ENCODE peak calls at places on chromosomes 11 and 22, in four cellular contexts. J is heart left ventricle, M is kidney, N is stomach. V is an unnamed sample. For H3K4me1, the result is how much of the 10 kb centered on the place peaks cover.

GRCh38 chr11:70046089-70046488 is 32.0 kb upstream of the ANO1 start:
- DNase-seq in J (no peak), N (no peak), M (no peak), V (no peak)

GRCh38 chr11:119263352-119263940 is 53.5 kb downstream of the MCAM start:
- DNase-seq in M (no peak), J (no peak), N (no peak), V (no peak)

GRCh38 chr11:131422491-131422890 is 52.1 kb downstream of the NTM start:
- DNase-seq in J (no peak), M (no peak), N (no peak), V (no peak)

GRCh38 chr22:28017859-28018258 is 98.8 kb upstream of the PITPNB start:
- DNase-seq in M (no peak), N (peak), J (peak), V (no peak)

GRCh38 chr11:73182824-73183321 is 35.2 kb upstream of the P2RY2 start:
- DNase-seq in J (peak), M (no peak), N (peak), V (no peak)

GRCh38 chr11:121099885-121100284 is 1.2 kb upstream of the TECTA start:
- DNase-seq in J (no peak), N (no peak), M (no peak), V (no peak)

GRCh38 chr11:35717520-35717919 is 54.9 kb downstream of the TRIM44 start:
- DNase-seq in N (no peak), M (no peak), J (no peak), V (no peak)

GRCh38 chr11:93085097-93085496 is 112.7 kb downstream of the SLC36A4 start:
- DNase-seq in N (no peak), J (no peak), M (no peak), V (peak)

GRCh38 chr11:12914401-12914912 is 94.7 kb upstream of the RASSF10 start:
- DNase-seq in N (no peak), J (peak), M (peak), V (peak)
- TF ChIP-seq CTCF in N (peak), J (peak), M (peak), V (peak)

DNA sequence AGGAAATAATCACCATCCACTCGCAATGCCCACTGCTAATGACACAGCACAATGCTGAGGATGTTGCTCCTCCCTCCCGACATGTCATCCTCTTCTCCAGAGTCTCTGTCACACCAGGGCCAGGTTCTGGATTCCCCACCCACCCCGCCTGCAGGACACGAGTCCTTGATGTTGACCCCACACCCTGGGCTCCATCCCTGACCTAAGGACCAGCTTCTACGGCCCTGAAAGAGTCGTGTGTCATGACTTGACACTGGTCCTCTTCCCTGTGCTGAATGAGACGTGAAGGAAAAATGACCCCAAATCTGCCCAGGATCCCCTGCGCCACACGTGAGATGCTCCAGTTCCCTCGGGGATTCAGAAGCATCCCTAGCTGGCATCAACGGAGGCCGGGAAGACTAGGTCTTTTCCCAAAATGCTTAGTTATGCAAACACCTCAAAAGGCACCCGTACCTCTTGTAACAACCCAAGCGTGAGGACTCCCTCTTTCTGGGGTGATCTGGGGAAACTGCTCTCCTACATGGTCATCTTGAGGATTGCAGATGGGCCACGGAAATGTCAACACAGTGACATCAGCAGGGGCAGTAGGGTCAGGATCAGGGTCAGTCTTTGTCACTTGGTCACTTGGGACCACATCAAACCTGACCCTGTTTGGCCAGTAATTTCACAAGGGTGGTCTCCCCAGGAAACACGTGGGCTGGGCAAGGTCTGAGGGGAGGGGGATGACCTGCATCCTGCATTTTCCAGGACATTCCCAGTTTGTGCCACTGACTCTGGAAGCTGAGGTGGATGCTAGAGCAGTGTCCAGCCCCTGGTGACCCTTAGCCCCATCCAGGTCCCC is 42.0 kb downstream of the IGLL5 start:
- DNase-seq in M (peak), J (peak), N (no peak), V (no peak)
- H3K4me1 ChIP-seq in M (under half), J (under half), N (under half), V (under half)

DNA sequence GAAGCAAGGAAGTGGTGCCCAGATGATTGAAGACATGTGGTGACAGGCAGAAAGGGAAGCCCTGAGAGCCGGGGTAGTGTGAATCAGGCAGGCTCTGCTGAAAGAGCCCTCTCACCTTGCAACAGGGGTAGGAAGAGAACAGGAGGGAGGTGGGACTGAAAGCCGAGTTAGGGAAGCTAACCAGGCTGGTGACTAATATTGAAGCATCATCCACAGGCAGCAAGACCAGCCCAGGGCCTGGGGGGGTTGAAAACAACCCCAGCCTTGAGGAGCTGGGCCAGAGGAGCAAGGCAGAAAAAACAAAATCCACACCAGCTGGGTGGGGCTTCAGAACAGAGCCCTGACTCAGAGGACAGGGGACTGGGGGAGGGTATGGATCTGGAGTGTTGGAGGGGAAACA is 35.0 kb upstream of the CRTAM start:
- DNase-seq in N (no peak), M (no peak), J (no peak), V (no peak)
- H3K27ac ChIP-seq in N (no peak), M (no peak), J (no peak), V (no peak)

DNA sequence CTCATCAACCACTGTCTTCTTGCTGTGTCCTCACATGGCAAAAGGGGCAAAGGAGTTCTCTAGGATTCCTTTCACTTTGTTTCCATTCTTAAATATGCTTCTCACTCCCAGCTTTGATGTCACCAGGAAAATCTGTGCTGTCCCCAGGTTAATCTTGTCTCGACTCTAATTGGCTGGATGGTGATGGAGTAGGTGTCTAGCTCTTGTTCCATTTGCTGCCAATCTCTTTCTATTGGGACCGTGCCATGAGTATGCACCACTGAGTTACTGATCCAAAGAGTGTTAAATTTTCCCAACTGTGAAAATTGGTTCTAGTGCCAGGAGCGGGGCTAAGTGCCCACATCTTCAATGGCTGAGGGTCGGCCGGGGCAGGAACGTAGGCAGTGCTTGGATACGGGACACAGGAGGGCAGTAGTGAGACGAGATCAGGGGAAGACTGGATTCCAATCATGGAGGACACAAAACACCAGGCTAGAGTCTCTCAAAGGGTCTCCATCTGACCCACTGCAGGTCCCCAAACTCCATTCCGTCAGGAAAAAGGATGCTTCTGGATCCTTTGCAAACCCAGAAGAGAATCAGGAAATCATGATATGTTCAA is 47.7 kb upstream of the CSNK2A3 start:
- DNase-seq in N (no peak), M (no peak), J (no peak), V (no peak)
- TF ChIP-seq CTCF in N (no peak), M (peak), J (peak), V (no peak)